ENCODE peak calls at places on chromosome 18, in six cellular contexts. G, X, T, W, I and F are unnamed samples.

GRCh38 chr18:46333371-46334199 is 229.4 kb downstream of the HAUS1 start:
- DNase-seq in G (peak), X (peak), T (peak), W (no peak), I (no peak), F (no peak)

GRCh38 chr18:51123046-51123395 is 74.5 kb downstream of the MEX3C start:
- DNase-seq in G (no peak), X (no peak), T (no peak), W (no peak), I (no peak), F (no peak)

GRCh38 chr18:10453885-10454772 is at the start of gene APCDD1:
- DNase-seq in G (peak), X (no peak), T (no peak), W (peak), I (peak), F (no peak)

GRCh38 chr18:70288851-70289328 is at the start of gene SOCS6:
- DNase-seq in G (peak), X (no peak), T (peak), W (peak), I (peak), F (no peak)

GRCh38 chr18:23462876-23463275 is 9.8 kb downstream of the RIOK3 start:
- DNase-seq in G (no peak), X (no peak), T (no peak), W (no peak), I (no peak), F (no peak)

GRCh38 chr18:45662468-45662867 is 47.2 kb downstream of the SLC14A2 start:
- DNase-seq in G (no peak), X (no peak), T (no peak), W (no peak), I (no peak), F (no peak)

GRCh38 chr18:62939433-62939832 is 224.1 kb downstream of the PHLPP1 start:
- DNase-seq in G (no peak), X (no peak), T (no peak), W (no peak), I (no peak), F (no peak)

GRCh38 chr18:74252032-74252380 is 39.8 kb downstream of the CYB5A start:
- DNase-seq in G (no peak), X (no peak), T (peak), W (no peak), I (no peak), F (no peak)

GRCh38 chr18:10169064-10169562 is 255.3 kb downstream of the VAPA start:
- DNase-seq in G (peak), X (peak), T (peak), W (peak), I (no peak), F (peak)

GRCh38 chr18:27839141-27839540 is 337.8 kb downstream of the CDH2 start:
- DNase-seq in G (peak), X (peak), T (peak), W (no peak), I (no peak), F (peak)

GRCh38 chr18:74040459-74041332 is 106.9 kb downstream of the FBXO15 start:
- DNase-seq in G (no peak), X (no peak), T (peak), W (peak), I (peak), F (no peak)

GRCh38 chr18:24659837-24660720 is 199.6 kb downstream of the HRH4 start:
- DNase-seq in G (peak), X (no peak), T (no peak), W (no peak), I (peak), F (no peak)

GRCh38 chr18:25076980-25077780 is 274.8 kb downstream of the ZNF521 start:
- DNase-seq in G (no peak), X (no peak), T (no peak), W (no peak), I (no peak), F (no peak)

GRCh38 chr18:41131050-41131449 is 824.0 kb upstream of the PIK3C3 start:
- DNase-seq in G (no peak), X (no peak), T (no peak), W (no peak), I (no peak), F (no peak)

GRCh38 chr18:51132256-51132935 is 65.1 kb downstream of the MEX3C start:
- DNase-seq in G (no peak), X (no peak), T (no peak), W (no peak), I (no peak), F (no peak)

GRCh38 chr18:52499646-52500045 is 159.6 kb downstream of the DCC start:
- DNase-seq in G (no peak), X (no peak), T (peak), W (no peak), I (no peak), F (peak)

GRCh38 chr18:56358608-56359007 is 279.8 kb downstream of the TXNL1 start:
- DNase-seq in G (peak), X (peak), T (peak), W (no peak), I (no peak), F (no peak)

GRCh38 chr18:21300616-21301200 is 58.7 kb downstream of the GREB1L start:
- DNase-seq in G (peak), X (peak), T (peak), W (no peak), I (no peak), F (no peak)

GRCh38 chr18:23067236-23067635 is 68.0 kb upstream of the CABLES1 start:
- DNase-seq in G (no peak), X (no peak), T (peak), W (peak), I (no peak), F (no peak)

GRCh38 chr18:46621871-46622270 is 35.1 kb downstream of the LOXHD1 start:
- DNase-seq in G (no peak), X (no peak), T (no peak), W (no peak), I (no peak), F (no peak)

GRCh38 chr18:5057348-5058012 is 139.6 kb downstream of the AKAIN1 start:
- DNase-seq in G (peak), X (peak), T (peak), W (peak), I (peak), F (no peak)

GRCh38 chr18:13487237-13487636 is 239.1 kb downstream of the FAM210A start:
- DNase-seq in G (no peak), X (no peak), T (no peak), W (no peak), I (no peak), F (no peak)

GRCh38 chr18:9016819-9017169 is 85.7 kb upstream of the NDUFV2 start:
- DNase-seq in G (no peak), X (no peak), T (no peak), W (no peak), I (no peak), F (peak)

GRCh38 chr18:25262920-25263319 is 89.0 kb downstream of the ZNF521 start:
- DNase-seq in G (peak), X (no peak), T (peak), W (no peak), I (no peak), F (no peak)

GRCh38 chr18:13289501-13290205 is 71.1 kb downstream of the LDLRAD4 start:
- DNase-seq in G (no peak), X (no peak), T (no peak), W (no peak), I (no peak), F (no peak)

GRCh38 chr18:457120-457519 is 43.4 kb downstream of the COLEC12 start:
- DNase-seq in G (no peak), X (no peak), T (no peak), W (no peak), I (no peak), F (peak)

GRCh38 chr18:48493856-48494255 is 45.0 kb upstream of the CTIF start:
- DNase-seq in G (no peak), X (no peak), T (peak), W (no peak), I (no peak), F (no peak)

GRCh38 chr18:34224423-34225217 is at the start of gene NOL4:
- DNase-seq in G (peak), X (peak), T (peak), W (peak), I (peak), F (peak)

GRCh38 chr18:26301681-26302080 is 75.4 kb downstream of the TAF4B start:
- DNase-seq in G (peak), X (no peak), T (no peak), W (no peak), I (no peak), F (peak)

GRCh38 chr18:70292628-70293027 is 3.8 kb downstream of the SOCS6 start:
- DNase-seq in G (no peak), X (no peak), T (no peak), W (no peak), I (peak), F (no peak)

GRCh38 chr18:48274301-48274700 is 134.9 kb downstream of the ZBTB7C start:
- DNase-seq in G (peak), X (peak), T (peak), W (no peak), I (no peak), F (no peak)

GRCh38 chr18:30903566-30903965 is 139.0 kb downstream of the DSC3 start:
- DNase-seq in G (peak), X (peak), T (peak), W (no peak), I (no peak), F (peak)

GRCh38 chr18:26089247-26090129 is 925 bp downstream of the SS18 start:
- DNase-seq in G (peak), X (peak), T (peak), W (no peak), I (no peak), F (no peak)

GRCh38 chr18:33611525-33612135 is 33.6 kb downstream of the ASXL3 start:
- DNase-seq in G (no peak), X (no peak), T (no peak), W (no peak), I (no peak), F (no peak)

GRCh38 chr18:76821356-76821874 is 942 bp upstream of the ZNF236 start:
- DNase-seq in G (no peak), X (no peak), T (no peak), W (no peak), I (no peak), F (no peak)

GRCh38 chr18:6650063-6650462 is 79.5 kb upstream of the ARHGAP28 start:
- DNase-seq in G (no peak), X (no peak), T (no peak), W (no peak), I (no peak), F (no peak)

GRCh38 chr18:32470713-32471633 is at the start of gene GAREM1:
- DNase-seq in G (peak), X (peak), T (peak), W (peak), I (peak), F (peak)

GRCh38 chr18:32469691-32470131 is 971 bp downstream of the GAREM1 start:
- DNase-seq in G (peak), X (peak), T (peak), W (no peak), I (no peak), F (no peak)

GRCh38 chr18:32470136-32470712 is 458 bp downstream of the GAREM1 start:
- DNase-seq in G (no peak), X (no peak), T (no peak), W (peak), I (peak), F (no peak)

GRCh38 chr18:32469190-32469611 is 1.5 kb downstream of the GAREM1 start:
- DNase-seq in G (peak), X (peak), T (peak), W (peak), I (peak), F (no peak)

GRCh38 chr18:32468147-32468845 is 2.4 kb downstream of the GAREM1 start:
- DNase-seq in G (peak), X (peak), T (no peak), W (no peak), I (no peak), F (no peak)
- H3K4me3 ChIP-seq in G (peak), X (peak), T (peak), W (peak), I (peak), F (no peak)

GRCh38 chr18:79529991-79530390 is 134.3 kb downstream of the NFATC1 start:
- DNase-seq in G (no peak), X (no peak), T (no peak), W (no peak), I (peak), F (no peak)
- TF ChIP-seq CTCF in G (no peak), X (no peak), T (no peak), W (no peak), I (no peak), F (no peak)

DNA sequence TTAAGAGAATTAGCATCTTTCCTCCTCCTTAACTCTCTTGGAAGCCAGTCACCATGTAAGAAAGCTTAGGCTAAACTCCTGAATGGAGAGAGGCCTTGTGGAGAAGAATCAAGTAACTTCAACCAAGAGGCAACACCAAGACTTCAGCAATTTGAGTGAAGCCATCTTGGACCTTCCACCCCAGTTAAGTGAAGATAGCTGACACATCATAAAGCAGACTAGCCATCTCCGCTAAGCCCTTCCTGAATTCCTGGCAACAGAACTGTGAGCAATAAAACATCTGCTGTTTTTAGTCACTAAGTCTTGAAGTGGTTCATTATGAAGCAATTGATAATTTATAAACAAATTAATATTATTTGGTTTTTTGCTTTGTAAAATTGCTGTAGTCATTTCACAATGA is 1.5 kb upstream of the ZNF397 start:
- DNase-seq in G (no peak), X (no peak), T (no peak), W (no peak), I (no peak), F (no peak)
- H3K4me3 ChIP-seq in G (no peak), X (no peak), T (no peak), W (no peak), I (no peak), F (no peak)

GRCh38 chr18:58612239-58613055 is 16.4 kb downstream of the ALPK2 start:
- DNase-seq in G (peak), X (peak), T (peak), W (no peak), I (no peak), F (no peak)
- TF ChIP-seq CTCF in G (no peak), X (no peak), T (no peak), W (no peak), I (no peak), F (no peak)